ENCODE peak calls at places on chromosomes 13 and 19, in eight cellular contexts. S, U, G, W, V, E, B and D are unnamed samples.

GRCh38 chr13:42420304-42420703 is 148.4 kb downstream of the AKAP11 start:
- DNase-seq in W (no peak), U (no peak), B (no peak), V (no peak), S (no peak), G (no peak), E (no peak), D (no peak)

GRCh38 chr19:45095496-45096413 is 2.8 kb downstream of the PPP1R37 start:
- DNase-seq in S (no peak), B (no peak), W (no peak), E (no peak), G (no peak), U (no peak), V (no peak), D (no peak)

GRCh38 chr13:97946951-97947588 is 6.4 kb upstream of the IPO5 start:
- DNase-seq in G (peak; percentile 94), S (peak; percentile 92), B (peak; percentile 48), U (no peak), W (peak; percentile 94), V (peak; percentile 94), E (no peak), D (no peak)

GRCh38 chr13:25901460-25902376 is 150.1 kb downstream of the SHISA2 start:
- DNase-seq in W (peak; percentile 90), V (peak; percentile 87), E (no peak), B (no peak), S (peak; percentile 92), U (no peak), G (no peak), D (no peak)

GRCh38 chr19:37691881-37692504 is 27.6 kb downstream of the ZNF607 start:
- DNase-seq in S (peak; percentile 10), V (peak; percentile 89), G (peak; percentile 65), E (peak; percentile 43), W (peak; percentile 91), B (peak; percentile 54), U (peak; percentile 86), D (peak; percentile 89)

GRCh38 chr13:79966502-79966901 is 374.4 kb downstream of the SPRY2 start:
- DNase-seq in U (no peak), E (no peak), W (no peak), V (no peak), G (peak; percentile 17), B (no peak), S (no peak), D (no peak)

GRCh38 chr13:91381371-91381770 is 17.1 kb upstream of the GPC5 start:
- DNase-seq in S (no peak), G (peak; percentile 43), W (peak; percentile 41), V (peak; percentile 28), B (no peak), U (no peak), E (no peak), D (no peak)

GRCh38 chr13:113900646-113901045 is 36.8 kb upstream of the GAS6 start:
- DNase-seq in E (no peak), B (no peak), U (no peak), S (no peak), G (no peak), V (no peak), W (no peak), D (no peak)

GRCh38 chr13:23941216-23941615 is 43.9 kb upstream of the C1QTNF9B start:
- DNase-seq in E (no peak), S (no peak), B (no peak), W (no peak), G (no peak), U (no peak), V (peak; percentile 18), D (no peak)

GRCh38 chr19:57452307-57452706 is 4.6 kb downstream of the VN1R1 start:
- DNase-seq in E (no peak), U (no peak), S (no peak), B (no peak), W (no peak), V (no peak), G (no peak), D (no peak)

DNA sequence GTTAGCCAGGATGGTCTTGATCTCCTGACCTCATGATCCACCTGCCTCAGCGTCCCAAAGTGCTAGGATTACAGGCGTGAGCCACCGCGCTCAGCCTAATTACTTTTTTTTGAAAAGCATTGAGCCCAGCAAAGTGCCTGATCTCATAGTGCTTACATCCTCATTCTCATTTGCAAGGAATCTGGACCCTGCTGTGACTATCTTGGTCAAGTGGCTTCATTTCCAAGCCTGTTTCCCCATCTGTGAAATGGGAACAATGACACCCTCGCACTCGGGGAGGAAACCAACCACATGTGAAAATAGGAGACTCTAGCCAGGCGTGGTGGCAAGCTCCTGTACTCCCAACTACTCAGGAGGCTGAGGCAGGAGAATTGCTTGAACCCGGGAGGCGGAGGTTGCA is 1.6 kb upstream of the PLEKHA4 start:
- DNase-seq in G (no peak), V (no peak), E (no peak), U (no peak), S (no peak), W (no peak), B (no peak), D (no peak)
- TF ChIP-seq CTCF in G (no peak), V (no peak), E (no peak), U (no peak), S (no peak), W (no peak), B (no peak), D (no peak)

DNA sequence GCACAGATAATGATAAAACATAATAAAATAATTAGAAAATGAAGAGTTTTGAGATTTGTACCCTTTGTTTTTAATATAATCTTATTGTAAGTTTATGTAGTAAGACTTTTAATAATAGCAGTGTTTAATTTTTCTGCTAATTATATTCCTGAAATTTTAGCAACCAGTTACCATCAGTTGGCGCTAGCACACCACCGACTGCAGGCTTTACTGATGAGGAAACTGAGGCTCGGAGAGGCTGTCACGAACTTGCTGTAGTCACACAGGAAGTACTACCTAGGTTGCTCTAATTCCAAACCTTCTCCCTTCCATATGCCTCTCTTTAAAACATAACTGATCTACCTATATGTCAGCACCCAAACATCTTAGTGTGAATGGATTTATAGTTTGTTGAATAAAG is 1.0 kb upstream of the RFXAP start:
- DNase-seq in W (no peak), U (no peak), E (no peak), G (no peak), V (no peak), B (no peak), S (no peak), D (no peak)
- TF ChIP-seq CTCF in W (no peak), U (no peak), E (no peak), G (no peak), V (no peak), B (no peak), S (no peak), D (no peak)

DNA sequence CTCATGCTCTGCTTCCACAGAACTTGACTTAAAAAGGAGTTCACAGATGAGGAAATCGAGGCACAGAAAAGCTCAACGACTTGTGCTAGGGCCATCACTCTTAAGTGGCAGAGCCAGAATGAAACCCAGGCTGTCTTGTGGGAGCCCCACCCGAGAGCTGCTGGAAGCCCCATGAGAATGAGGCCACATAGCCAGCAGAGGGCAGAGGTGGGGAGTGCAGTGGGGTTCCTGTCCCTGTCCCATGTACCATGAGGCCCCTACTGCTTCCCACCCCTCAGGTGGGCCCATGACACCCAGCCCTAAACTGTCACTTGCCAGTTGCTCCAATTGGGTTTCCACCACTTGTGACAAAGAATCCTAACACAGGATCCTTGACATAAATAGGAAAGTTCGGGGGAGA is 175.9 kb downstream of the IRS2 start:
- DNase-seq in S (no peak), E (no peak), V (no peak), B (no peak), W (peak; percentile 23), G (no peak), U (peak; percentile 36), D (no peak)
- TF ChIP-seq CTCF in S (no peak), E (no peak), V (no peak), B (peak; percentile 11), W (peak; percentile 48), G (peak; percentile 13), U (peak; percentile 18), D (no peak)

GRCh38 chr19:35740423-35741215 is 1.6 kb downstream of the IGFLR1 start:
- DNase-seq in G (peak; percentile 94), S (peak; percentile 99), U (peak; percentile 99), E (peak; percentile 97), W (peak; percentile 97), B (peak; percentile 89), V (peak; percentile 94), D (peak; percentile 99)
- TF ChIP-seq CTCF in G (peak; percentile 23), S (no peak), U (no peak), E (peak; percentile 28), W (peak; percentile 7), B (no peak), V (no peak), D (no peak)

DNA sequence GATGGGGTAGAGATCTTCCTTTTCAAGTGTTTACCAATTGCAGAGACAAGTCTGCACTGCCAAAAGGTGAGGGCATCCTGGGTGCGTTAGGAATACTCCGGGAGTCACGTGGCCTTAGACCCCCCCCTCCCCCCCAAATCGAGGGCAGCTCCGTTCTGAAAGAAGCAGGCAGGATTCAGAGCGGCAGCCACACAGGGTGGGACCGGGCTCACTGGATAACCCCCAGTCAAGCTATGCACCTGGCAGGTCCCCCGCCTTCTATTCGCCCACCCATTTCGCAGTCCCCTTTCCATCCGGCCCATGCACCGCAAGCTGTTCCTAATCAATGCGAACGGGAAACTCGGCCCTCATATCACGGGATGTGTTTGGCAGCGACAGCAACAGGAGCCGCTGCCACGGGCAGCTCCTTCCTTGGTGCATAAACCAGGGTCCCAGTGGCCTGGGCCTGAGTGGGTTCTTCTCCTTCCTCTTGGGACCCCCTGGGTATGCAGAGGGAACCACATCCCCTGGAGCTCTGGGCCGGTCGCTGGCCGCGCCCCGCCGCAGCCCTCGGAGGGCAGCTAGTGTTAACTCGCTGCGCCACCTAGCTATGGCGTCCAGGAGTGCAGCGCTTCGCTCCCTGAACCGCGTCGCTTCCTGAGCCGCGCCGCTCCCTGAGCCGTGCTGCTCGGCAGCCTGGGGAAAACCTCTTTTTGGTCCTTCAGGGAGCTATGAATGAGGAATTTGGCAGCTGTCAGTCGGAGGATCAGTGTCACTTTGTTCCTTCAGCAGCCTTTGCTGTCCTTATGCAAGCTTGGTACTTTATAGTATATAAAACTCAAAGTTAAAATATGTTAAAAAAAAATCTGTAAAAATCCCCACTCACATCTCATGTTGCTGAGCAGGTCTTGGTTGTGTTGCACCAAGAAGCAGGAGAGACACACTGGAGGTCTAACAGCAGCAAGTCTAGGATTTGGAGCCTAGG is 41.4 kb downstream of the LYL1 start:
- DNase-seq in V (peak; percentile 65), B (no peak), W (peak; percentile 78), S (peak; percentile 81), U (peak; percentile 79), G (peak; percentile 79), E (peak; percentile 85), D (no peak)
- TF ChIP-seq CTCF in V (peak; percentile 83), B (peak; percentile 96), W (peak; percentile 86), S (peak; percentile 95), U (peak; percentile 94), G (peak; percentile 92), E (peak; percentile 98), D (peak; percentile 89)

GRCh38 chr19:28633223-28634030 is 579.5 kb downstream of the UQCRFS1 start:
- DNase-seq in S (no peak), B (peak; percentile 7), W (peak; percentile 61), E (no peak), U (peak; percentile 33), G (peak; percentile 78), V (peak; percentile 49), D (no peak)
- TF ChIP-seq CTCF in S (peak; percentile 55), B (peak; percentile 74), W (peak; percentile 78), E (peak; percentile 37), U (peak; percentile 61), G (peak; percentile 98), V (peak; percentile 63), D (no peak)